ENCODE peak calls at places on chromosomes 5 and 9, in five cellular contexts. R is activated naive CD4-positive, alpha-beta T cell treated with anti-CD3 and anti-CD28 coated beads, Interleukin-2, amount 50 U/mL, for 16 hours; C is Karpas-422; T is aorta; P is small intestine. V is an unnamed sample.

GRCh38 chr5:154793599-154794524 is 38.7 kb downstream of the LARP1 start:
- DNase-seq in R (no peak), C (no peak), T (no peak), P (no peak), V (no peak)

GRCh38 chr5:150270546-150271295 is 18.9 kb downstream of the CAMK2A start:
- DNase-seq in R (no peak), C (no peak), T (no peak), P (no peak), V (no peak)

GRCh38 chr5:71695069-71695468 is 24.0 kb upstream of the CARTPT start:
- DNase-seq in R (no peak), C (no peak), T (no peak), P (peak), V (no peak)

GRCh38 chr5:67315802-67316103 is 119.2 kb upstream of the CD180 start:
- DNase-seq in R (no peak), C (peak), T (no peak), P (no peak), V (no peak)

GRCh38 chr9:122162415-122162814 is 2.7 kb downstream of the MORN5 start:
- DNase-seq in R (no peak), C (no peak), T (no peak), P (no peak), V (no peak)

GRCh38 chr9:89805726-89806125 is 200.9 kb downstream of the GADD45G start:
- DNase-seq in R (no peak), C (no peak), T (no peak), P (no peak), V (no peak)

GRCh38 chr5:154191467-154192261 is 1.1 kb downstream of the GALNT10 start:
- DNase-seq in R (peak), C (peak), T (no peak), P (no peak), V (no peak)

GRCh38 chr9:137140151-137141012 is 1.4 kb downstream of the GRIN1 start:
- DNase-seq in R (no peak), C (no peak), T (no peak), P (no peak), V (peak)

GRCh38 chr5:146622391-146622790 is 106.4 kb upstream of the GPR151 start:
- DNase-seq in R (no peak), C (no peak), T (no peak), P (no peak), V (no peak)

GRCh38 chr5:65790371-65791163 is 68.6 kb downstream of the NLN start:
- DNase-seq in R (peak), C (no peak), T (no peak), P (no peak), V (no peak)

GRCh38 chr5:52799983-52800393 is 12.3 kb downstream of the ITGA1 start:
- DNase-seq in R (peak), C (peak), T (peak), P (peak), V (peak)